ENCODE peak calls at places on chromosomes 16 and 17, in seven cellular contexts. One of them, this sample, is unnamed.

GRCh38 chr17:4365103-4365627 is 1.3 kb downstream of the UBE2G1 start:
- DNase-seq in transverse colon: peak; percentile 92
- DNase-seq in H1: peak; percentile 86
- DNase-seq in stomach: peak; percentile 90
- DNase-seq in suprapubic skin: peak; percentile 93
- DNase-seq in SK-N-SH: peak; percentile 92
- DNase-seq in breast epithelium: peak; percentile 87
- DNase-seq in this sample: peak; percentile 92

GRCh38 chr17:28973414-28973813 is 22.1 kb upstream of the PHF12 start:
- DNase-seq in stomach: no peak
- DNase-seq in SK-N-SH: peak; percentile 86
- DNase-seq in suprapubic skin: no peak
- DNase-seq in transverse colon: no peak
- DNase-seq in breast epithelium: no peak
- DNase-seq in H1: no peak
- DNase-seq in this sample: no peak

GRCh38 chr17:40722146-40722720 is 18.7 kb upstream of the KRT24 start:
- DNase-seq in breast epithelium: no peak
- DNase-seq in suprapubic skin: no peak
- DNase-seq in transverse colon: no peak
- DNase-seq in SK-N-SH: no peak
- DNase-seq in stomach: no peak
- DNase-seq in H1: no peak
- DNase-seq in this sample: no peak

GRCh38 chr17:77914440-77915254 is 43.9 kb upstream of the TNRC6C start:
- DNase-seq in stomach: no peak
- DNase-seq in breast epithelium: no peak
- DNase-seq in suprapubic skin: no peak
- DNase-seq in SK-N-SH: no peak
- DNase-seq in H1: no peak
- DNase-seq in transverse colon: no peak
- DNase-seq in this sample: peak; percentile 27

GRCh38 chr16:50314665-50315064 is 48.3 kb downstream of the ADCY7 start:
- DNase-seq in H1: no peak
- DNase-seq in stomach: no peak
- DNase-seq in breast epithelium: no peak
- DNase-seq in suprapubic skin: no peak
- DNase-seq in SK-N-SH: peak; percentile 6
- DNase-seq in transverse colon: no peak
- DNase-seq in this sample: no peak

GRCh38 chr17:78563189-78564145 is 13.7 kb downstream of the DNAH17 start:
- DNase-seq in transverse colon: no peak
- DNase-seq in SK-N-SH: no peak
- DNase-seq in breast epithelium: no peak
- DNase-seq in H1: no peak
- DNase-seq in suprapubic skin: no peak
- DNase-seq in stomach: peak; percentile 71
- DNase-seq in this sample: no peak

GRCh38 chr17:58693751-58694150 is 1.3 kb downstream of the RAD51C start:
- DNase-seq in H1: no peak
- DNase-seq in transverse colon: no peak
- DNase-seq in suprapubic skin: no peak
- DNase-seq in stomach: no peak
- DNase-seq in SK-N-SH: no peak
- DNase-seq in breast epithelium: no peak
- DNase-seq in this sample: no peak

GRCh38 chr16:65032397-65032796 is 89.5 kb downstream of the CDH11 start:
- DNase-seq in SK-N-SH: no peak
- DNase-seq in breast epithelium: no peak
- DNase-seq in suprapubic skin: no peak
- DNase-seq in stomach: no peak
- DNase-seq in H1: no peak
- DNase-seq in transverse colon: no peak
- DNase-seq in this sample: no peak

GRCh38 chr16:73568769-73569168 is 520.8 kb upstream of the ZFHX3 start:
- DNase-seq in suprapubic skin: no peak
- DNase-seq in SK-N-SH: peak; percentile 50
- DNase-seq in breast epithelium: no peak
- DNase-seq in stomach: no peak
- DNase-seq in H1: no peak
- DNase-seq in transverse colon: no peak
- DNase-seq in this sample: no peak

GRCh38 chr16:54143934-54144333 is 142.7 kb downstream of the IRX3 start:
- DNase-seq in stomach: no peak
- DNase-seq in breast epithelium: no peak
- DNase-seq in SK-N-SH: no peak
- DNase-seq in H1: no peak
- DNase-seq in transverse colon: no peak
- DNase-seq in suprapubic skin: no peak
- DNase-seq in this sample: no peak

GRCh38 chr17:63848834-63849689 is 6.6 kb upstream of the SMARCD2 start:
- DNase-seq in suprapubic skin: peak; percentile 98
- DNase-seq in H1: peak; percentile 100
- DNase-seq in stomach: peak; percentile 94
- DNase-seq in SK-N-SH: peak; percentile 66
- DNase-seq in transverse colon: peak; percentile 93
- DNase-seq in breast epithelium: peak; percentile 91
- DNase-seq in this sample: peak; percentile 80

GRCh38 chr17:82655523-82655922 is 7.3 kb upstream of the WDR45B start:
- DNase-seq in SK-N-SH: no peak
- DNase-seq in suprapubic skin: no peak
- DNase-seq in H1: no peak
- DNase-seq in transverse colon: peak; percentile 69
- DNase-seq in stomach: peak; percentile 69
- DNase-seq in breast epithelium: no peak
- DNase-seq in this sample: no peak

GRCh38 chr17:69402052-69402451 is 12.4 kb upstream of the MAP2K6 start:
- DNase-seq in SK-N-SH: no peak
- DNase-seq in stomach: no peak
- DNase-seq in breast epithelium: no peak
- DNase-seq in suprapubic skin: no peak
- DNase-seq in transverse colon: no peak
- DNase-seq in H1: no peak
- DNase-seq in this sample: no peak

GRCh38 chr16:48438414-48438813 is 53.2 kb upstream of the SIAH1 start:
- DNase-seq in suprapubic skin: no peak
- DNase-seq in stomach: no peak
- DNase-seq in SK-N-SH: no peak
- DNase-seq in transverse colon: no peak
- DNase-seq in H1: no peak
- DNase-seq in breast epithelium: no peak
- DNase-seq in this sample: no peak

GRCh38 chr16:55035037-55035436 is 104.4 kb downstream of the IRX5 start:
- DNase-seq in breast epithelium: no peak
- DNase-seq in transverse colon: no peak
- DNase-seq in SK-N-SH: peak; percentile 73
- DNase-seq in stomach: peak; percentile 32
- DNase-seq in H1: peak; percentile 92
- DNase-seq in suprapubic skin: peak; percentile 57
- DNase-seq in this sample: no peak

GRCh38 chr17:48131216-48131824 is 23.8 kb downstream of the SNX11 start:
- DNase-seq in H1: peak; percentile 68
- DNase-seq in SK-N-SH: peak; percentile 82
- DNase-seq in suprapubic skin: no peak
- DNase-seq in transverse colon: peak; percentile 47
- DNase-seq in breast epithelium: no peak
- DNase-seq in stomach: peak; percentile 40
- DNase-seq in this sample: peak; percentile 72

GRCh38 chr16:69097425-69097824 is 8.0 kb upstream of the HAS3 start:
- DNase-seq in suprapubic skin: no peak
- DNase-seq in transverse colon: no peak
- DNase-seq in H1: no peak
- DNase-seq in stomach: no peak
- DNase-seq in breast epithelium: no peak
- DNase-seq in SK-N-SH: no peak
- DNase-seq in this sample: no peak

GRCh38 chr16:66503030-66503429 is 46.9 kb downstream of the TK2 start:
- DNase-seq in transverse colon: no peak
- DNase-seq in SK-N-SH: no peak
- DNase-seq in breast epithelium: peak; percentile 19
- DNase-seq in suprapubic skin: peak; percentile 58
- DNase-seq in H1: no peak
- DNase-seq in stomach: no peak
- DNase-seq in this sample: peak; percentile 60

GRCh38 chr16:86835981-86836380 is 257.6 kb downstream of the FOXL1 start:
- DNase-seq in suprapubic skin: no peak
- DNase-seq in SK-N-SH: no peak
- DNase-seq in stomach: no peak
- DNase-seq in breast epithelium: no peak
- DNase-seq in transverse colon: no peak
- DNase-seq in H1: no peak
- DNase-seq in this sample: no peak

GRCh38 chr17:77374170-77374936 is 233.6 kb downstream of the SEC14L1 start:
- DNase-seq in stomach: peak; percentile 87
- DNase-seq in suprapubic skin: peak; percentile 93
- DNase-seq in breast epithelium: peak; percentile 75
- DNase-seq in H1: peak; percentile 82
- DNase-seq in transverse colon: peak; percentile 78
- DNase-seq in SK-N-SH: peak; percentile 93
- DNase-seq in this sample: peak; percentile 67

GRCh38 chr17:47993031-47993546 is 22.2 kb downstream of the CDK5RAP3 start:
- DNase-seq in breast epithelium: no peak
- DNase-seq in stomach: no peak
- DNase-seq in suprapubic skin: no peak
- DNase-seq in SK-N-SH: no peak
- DNase-seq in H1: no peak
- DNase-seq in transverse colon: no peak
- DNase-seq in this sample: no peak

GRCh38 chr16:81614171-81614570 is 164.9 kb upstream of the PLCG2 start:
- DNase-seq in breast epithelium: no peak
- DNase-seq in stomach: no peak
- DNase-seq in SK-N-SH: no peak
- DNase-seq in H1: no peak
- DNase-seq in suprapubic skin: no peak
- DNase-seq in transverse colon: no peak
- DNase-seq in this sample: no peak
- H3K27ac ChIP-seq in breast epithelium: no peak overlapping the region
- H3K27ac ChIP-seq in stomach: no peak overlapping the region
- H3K27ac ChIP-seq in SK-N-SH: no peak overlapping the region
- H3K27ac ChIP-seq in H1: no peak overlapping the region
- H3K27ac ChIP-seq in suprapubic skin: no peak overlapping the region
- H3K27ac ChIP-seq in transverse colon: no peak overlapping the region
- H3K27ac ChIP-seq in this sample: no peak overlapping the region

DNA sequence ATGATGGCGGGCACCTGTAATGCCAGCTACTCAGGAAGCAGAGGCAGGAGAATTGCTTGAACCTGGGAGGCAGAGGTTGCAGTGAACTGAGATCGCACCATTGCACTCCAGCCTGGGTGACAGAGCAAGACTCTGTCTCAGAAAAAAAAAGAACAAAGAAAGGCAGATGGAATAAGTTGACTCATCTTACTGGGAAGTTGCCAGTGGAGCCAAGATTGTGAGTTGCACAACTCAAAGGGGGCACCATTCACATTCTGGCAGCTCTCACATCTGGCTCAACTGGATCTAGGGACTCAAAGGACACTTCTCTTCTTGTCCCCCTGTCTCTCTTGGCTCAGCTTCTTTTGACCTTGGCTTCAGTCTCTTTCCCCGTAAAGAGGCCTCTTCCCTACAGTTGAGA is 53.7 kb upstream of the ETV4 start:
- DNase-seq in breast epithelium: no peak
- DNase-seq in SK-N-SH: no peak
- DNase-seq in suprapubic skin: no peak
- DNase-seq in transverse colon: no peak
- DNase-seq in stomach: no peak
- DNase-seq in H1: no peak
- DNase-seq in this sample: no peak
- H3K4me1 ChIP-seq in breast epithelium: no peaks in the 10 kb centered on the region
- H3K4me1 ChIP-seq in SK-N-SH: peaks cover 7% of the 10 kb centered on the region
- H3K4me1 ChIP-seq in suprapubic skin: peaks cover 22% of the 10 kb centered on the region
- H3K4me1 ChIP-seq in transverse colon: no peaks in the 10 kb centered on the region
- H3K4me1 ChIP-seq in stomach: no peaks in the 10 kb centered on the region
- H3K4me1 ChIP-seq in H1: no peaks in the 10 kb centered on the region
- H3K4me1 ChIP-seq in this sample: no peaks in the 10 kb centered on the region

GRCh38 chr17:57255182-57255775 is 1.0 kb upstream of the MSI2 start:
- DNase-seq in SK-N-SH: no peak
- DNase-seq in transverse colon: no peak
- DNase-seq in suprapubic skin: no peak
- DNase-seq in stomach: no peak
- DNase-seq in H1: peak; percentile 28
- DNase-seq in breast epithelium: no peak
- DNase-seq in this sample: no peak
- TF ChIP-seq POLR2AphosphoS5 in SK-N-SH: no peak
- TF ChIP-seq POLR2AphosphoS5 in transverse colon: no peak
- TF ChIP-seq POLR2AphosphoS5 in suprapubic skin: no peak
- TF ChIP-seq POLR2AphosphoS5 in stomach: no peak
- TF ChIP-seq POLR2AphosphoS5 in H1: no peak
- TF ChIP-seq POLR2AphosphoS5 in breast epithelium: no peak
- TF ChIP-seq POLR2AphosphoS5 in this sample: no peak

GRCh38 chr17:31738067-31738466 is 121.0 kb downstream of the COPRS start:
- DNase-seq in suprapubic skin: no peak
- DNase-seq in stomach: no peak
- DNase-seq in H1: no peak
- DNase-seq in transverse colon: no peak
- DNase-seq in SK-N-SH: no peak
- DNase-seq in breast epithelium: no peak
- DNase-seq in this sample: peak; percentile 63

GRCh38 chr17:31738488-31738887 is 120.6 kb downstream of the COPRS start:
- DNase-seq in suprapubic skin: no peak
- DNase-seq in breast epithelium: no peak
- DNase-seq in SK-N-SH: no peak
- DNase-seq in transverse colon: no peak
- DNase-seq in stomach: no peak
- DNase-seq in H1: no peak
- DNase-seq in this sample: no peak

GRCh38 chr17:31741371-31741770 is 117.7 kb downstream of the COPRS start:
- DNase-seq in stomach: no peak
- DNase-seq in H1: no peak
- DNase-seq in suprapubic skin: no peak
- DNase-seq in SK-N-SH: no peak
- DNase-seq in transverse colon: no peak
- DNase-seq in breast epithelium: no peak
- DNase-seq in this sample: no peak

GRCh38 chr17:31739300-31739699 is 119.7 kb downstream of the COPRS start:
- DNase-seq in SK-N-SH: no peak
- DNase-seq in transverse colon: no peak
- DNase-seq in stomach: no peak
- DNase-seq in H1: no peak
- DNase-seq in suprapubic skin: no peak
- DNase-seq in breast epithelium: no peak
- DNase-seq in this sample: no peak

DNA sequence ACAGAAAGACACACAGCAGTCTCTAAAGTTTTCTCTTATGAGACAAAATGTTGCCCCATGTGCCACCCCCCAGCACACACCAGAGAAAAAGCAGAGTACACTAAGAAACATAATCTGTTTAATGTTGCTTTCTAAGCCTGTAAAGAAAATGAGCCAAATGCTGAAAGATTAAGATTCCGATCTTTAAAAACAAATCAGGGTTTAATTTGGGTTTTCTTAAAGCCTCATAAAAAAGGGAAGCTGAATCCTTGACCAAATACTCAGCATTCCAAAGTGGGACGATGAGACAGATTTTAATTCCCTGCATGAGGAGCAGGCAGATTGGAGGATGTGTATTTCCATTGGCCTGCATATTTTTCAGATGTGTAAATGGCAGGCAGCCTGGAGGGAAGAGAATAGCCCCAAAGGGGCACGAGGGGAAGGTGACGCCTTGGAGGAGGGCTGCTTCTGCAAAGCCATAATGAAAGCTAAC is 118.4 kb downstream of the COPRS start:
- DNase-seq in suprapubic skin: no peak
- DNase-seq in transverse colon: no peak
- DNase-seq in SK-N-SH: no peak
- DNase-seq in stomach: no peak
- DNase-seq in breast epithelium: no peak
- DNase-seq in H1: no peak
- DNase-seq in this sample: no peak
- H3K27ac ChIP-seq in suprapubic skin: no peak overlapping the region
- H3K27ac ChIP-seq in transverse colon: peak overlapping the region; percentile 45
- H3K27ac ChIP-seq in SK-N-SH: peak overlapping the region; percentile 85
- H3K27ac ChIP-seq in stomach: peak overlapping the region; percentile 64
- H3K27ac ChIP-seq in breast epithelium: no peak overlapping the region
- H3K27ac ChIP-seq in H1: no peak overlapping the region
- H3K27ac ChIP-seq in this sample: no peak overlapping the region